ENCODE peak calls at places on chromosomes 16 and 17, in eight cellular contexts. One of them, this sample, is unnamed.

GRCh38 chr17:47823519-47823918 is 1.9 kb upstream of the OSBPL7 start:
- DNase-seq in stimulated activated CD8-positive, alpha-beta memory T cell treated with anti-CD3 and anti-CD28 coated beads, Interleukin-7, amount 100 ng/mL, for 24 hours: no peak
- DNase-seq in HFF-Myc: no peak
- DNase-seq in NCI-H2107: no peak
- DNase-seq in MCF 10A: no peak
- DNase-seq in SJSA1: no peak
- DNase-seq in Kasumi-1: no peak
- DNase-seq in stimulated activated CD4-positive, alpha-beta T cell treated with anti-CD3 and anti-CD28 coated beads, Interleukin-2, amount 100 ng/mL, for 48 hours: no peak
- DNase-seq in this sample: no peak

GRCh38 chr17:56604691-56605090 is 11.2 kb downstream of the NOG start:
- DNase-seq in MCF 10A: no peak
- DNase-seq in SJSA1: no peak
- DNase-seq in Kasumi-1: peak
- DNase-seq in NCI-H2107: no peak
- DNase-seq in HFF-Myc: no peak
- DNase-seq in stimulated activated CD8-positive, alpha-beta memory T cell treated with anti-CD3 and anti-CD28 coated beads, Interleukin-7, amount 100 ng/mL, for 24 hours: no peak
- DNase-seq in stimulated activated CD4-positive, alpha-beta T cell treated with anti-CD3 and anti-CD28 coated beads, Interleukin-2, amount 100 ng/mL, for 48 hours: no peak
- DNase-seq in this sample: no peak

GRCh38 chr16:81413245-81413990 is 31.2 kb upstream of the CMIP start:
- DNase-seq in HFF-Myc: no peak
- DNase-seq in SJSA1: no peak
- DNase-seq in MCF 10A: no peak
- DNase-seq in stimulated activated CD8-positive, alpha-beta memory T cell treated with anti-CD3 and anti-CD28 coated beads, Interleukin-7, amount 100 ng/mL, for 24 hours: no peak
- DNase-seq in Kasumi-1: no peak
- DNase-seq in stimulated activated CD4-positive, alpha-beta T cell treated with anti-CD3 and anti-CD28 coated beads, Interleukin-2, amount 100 ng/mL, for 48 hours: no peak
- DNase-seq in NCI-H2107: no peak
- DNase-seq in this sample: no peak

GRCh38 chr16:76335187-76335974 is 58.2 kb downstream of the CNTNAP4 start:
- DNase-seq in Kasumi-1: no peak
- DNase-seq in stimulated activated CD8-positive, alpha-beta memory T cell treated with anti-CD3 and anti-CD28 coated beads, Interleukin-7, amount 100 ng/mL, for 24 hours: no peak
- DNase-seq in SJSA1: no peak
- DNase-seq in NCI-H2107: no peak
- DNase-seq in HFF-Myc: no peak
- DNase-seq in MCF 10A: peak
- DNase-seq in stimulated activated CD4-positive, alpha-beta T cell treated with anti-CD3 and anti-CD28 coated beads, Interleukin-2, amount 100 ng/mL, for 48 hours: no peak
- DNase-seq in this sample: no peak

GRCh38 chr16:81624718-81625543 is 154.2 kb upstream of the PLCG2 start:
- DNase-seq in SJSA1: no peak
- DNase-seq in stimulated activated CD4-positive, alpha-beta T cell treated with anti-CD3 and anti-CD28 coated beads, Interleukin-2, amount 100 ng/mL, for 48 hours: no peak
- DNase-seq in NCI-H2107: no peak
- DNase-seq in MCF 10A: peak
- DNase-seq in stimulated activated CD8-positive, alpha-beta memory T cell treated with anti-CD3 and anti-CD28 coated beads, Interleukin-7, amount 100 ng/mL, for 24 hours: no peak
- DNase-seq in Kasumi-1: no peak
- DNase-seq in HFF-Myc: no peak
- DNase-seq in this sample: no peak

GRCh38 chr16:81521141-81521626 is 76.6 kb downstream of the CMIP start:
- DNase-seq in HFF-Myc: no peak
- DNase-seq in MCF 10A: no peak
- DNase-seq in stimulated activated CD8-positive, alpha-beta memory T cell treated with anti-CD3 and anti-CD28 coated beads, Interleukin-7, amount 100 ng/mL, for 24 hours: peak
- DNase-seq in stimulated activated CD4-positive, alpha-beta T cell treated with anti-CD3 and anti-CD28 coated beads, Interleukin-2, amount 100 ng/mL, for 48 hours: peak
- DNase-seq in SJSA1: no peak
- DNase-seq in Kasumi-1: no peak
- DNase-seq in NCI-H2107: no peak
- DNase-seq in this sample: no peak

GRCh38 chr16:10514369-10515055 is 65.9 kb downstream of the EMP2 start:
- DNase-seq in NCI-H2107: peak
- DNase-seq in HFF-Myc: no peak
- DNase-seq in stimulated activated CD8-positive, alpha-beta memory T cell treated with anti-CD3 and anti-CD28 coated beads, Interleukin-7, amount 100 ng/mL, for 24 hours: no peak
- DNase-seq in MCF 10A: peak
- DNase-seq in stimulated activated CD4-positive, alpha-beta T cell treated with anti-CD3 and anti-CD28 coated beads, Interleukin-2, amount 100 ng/mL, for 48 hours: peak
- DNase-seq in Kasumi-1: peak
- DNase-seq in SJSA1: peak
- DNase-seq in this sample: no peak

GRCh38 chr16:22023505-22023904 is 15.6 kb downstream of the MOSMO start:
- DNase-seq in HFF-Myc: no peak
- DNase-seq in Kasumi-1: no peak
- DNase-seq in stimulated activated CD4-positive, alpha-beta T cell treated with anti-CD3 and anti-CD28 coated beads, Interleukin-2, amount 100 ng/mL, for 48 hours: no peak
- DNase-seq in SJSA1: no peak
- DNase-seq in MCF 10A: no peak
- DNase-seq in NCI-H2107: no peak
- DNase-seq in stimulated activated CD8-positive, alpha-beta memory T cell treated with anti-CD3 and anti-CD28 coated beads, Interleukin-7, amount 100 ng/mL, for 24 hours: no peak
- DNase-seq in this sample: no peak

GRCh38 chr16:27917953-27918352 is 145.6 kb downstream of the GSG1L start:
- DNase-seq in HFF-Myc: no peak
- DNase-seq in NCI-H2107: no peak
- DNase-seq in MCF 10A: no peak
- DNase-seq in SJSA1: no peak
- DNase-seq in stimulated activated CD8-positive, alpha-beta memory T cell treated with anti-CD3 and anti-CD28 coated beads, Interleukin-7, amount 100 ng/mL, for 24 hours: no peak
- DNase-seq in stimulated activated CD4-positive, alpha-beta T cell treated with anti-CD3 and anti-CD28 coated beads, Interleukin-2, amount 100 ng/mL, for 48 hours: no peak
- DNase-seq in Kasumi-1: no peak
- DNase-seq in this sample: no peak

GRCh38 chr16:75095204-75095621 is 21.4 kb downstream of the LDHD start:
- DNase-seq in stimulated activated CD8-positive, alpha-beta memory T cell treated with anti-CD3 and anti-CD28 coated beads, Interleukin-7, amount 100 ng/mL, for 24 hours: no peak
- DNase-seq in NCI-H2107: no peak
- DNase-seq in stimulated activated CD4-positive, alpha-beta T cell treated with anti-CD3 and anti-CD28 coated beads, Interleukin-2, amount 100 ng/mL, for 48 hours: no peak
- DNase-seq in MCF 10A: no peak
- DNase-seq in SJSA1: no peak
- DNase-seq in Kasumi-1: no peak
- DNase-seq in HFF-Myc: no peak
- DNase-seq in this sample: no peak

GRCh38 chr17:55496094-55496881 is 15.0 kb downstream of the SMIM36 start:
- DNase-seq in stimulated activated CD8-positive, alpha-beta memory T cell treated with anti-CD3 and anti-CD28 coated beads, Interleukin-7, amount 100 ng/mL, for 24 hours: no peak
- DNase-seq in NCI-H2107: no peak
- DNase-seq in MCF 10A: peak
- DNase-seq in stimulated activated CD4-positive, alpha-beta T cell treated with anti-CD3 and anti-CD28 coated beads, Interleukin-2, amount 100 ng/mL, for 48 hours: no peak
- DNase-seq in Kasumi-1: peak
- DNase-seq in SJSA1: no peak
- DNase-seq in HFF-Myc: no peak
- DNase-seq in this sample: no peak

GRCh38 chr17:6358131-6358530 is 76.8 kb downstream of the AIPL1 start:
- DNase-seq in Kasumi-1: no peak
- DNase-seq in stimulated activated CD4-positive, alpha-beta T cell treated with anti-CD3 and anti-CD28 coated beads, Interleukin-2, amount 100 ng/mL, for 48 hours: no peak
- DNase-seq in NCI-H2107: no peak
- DNase-seq in MCF 10A: no peak
- DNase-seq in SJSA1: no peak
- DNase-seq in stimulated activated CD8-positive, alpha-beta memory T cell treated with anti-CD3 and anti-CD28 coated beads, Interleukin-7, amount 100 ng/mL, for 24 hours: no peak
- DNase-seq in HFF-Myc: no peak
- DNase-seq in this sample: no peak

GRCh38 chr17:66412857-66413563 is 110.6 kb downstream of the PRKCA start:
- DNase-seq in NCI-H2107: no peak
- DNase-seq in MCF 10A: no peak
- DNase-seq in SJSA1: no peak
- DNase-seq in HFF-Myc: no peak
- DNase-seq in stimulated activated CD8-positive, alpha-beta memory T cell treated with anti-CD3 and anti-CD28 coated beads, Interleukin-7, amount 100 ng/mL, for 24 hours: no peak
- DNase-seq in Kasumi-1: no peak
- DNase-seq in stimulated activated CD4-positive, alpha-beta T cell treated with anti-CD3 and anti-CD28 coated beads, Interleukin-2, amount 100 ng/mL, for 48 hours: no peak
- DNase-seq in this sample: no peak

GRCh38 chr17:14205992-14206461 is 30.6 kb downstream of the CDRT15 start:
- DNase-seq in NCI-H2107: peak
- DNase-seq in SJSA1: no peak
- DNase-seq in HFF-Myc: no peak
- DNase-seq in MCF 10A: peak
- DNase-seq in stimulated activated CD4-positive, alpha-beta T cell treated with anti-CD3 and anti-CD28 coated beads, Interleukin-2, amount 100 ng/mL, for 48 hours: no peak
- DNase-seq in stimulated activated CD8-positive, alpha-beta memory T cell treated with anti-CD3 and anti-CD28 coated beads, Interleukin-7, amount 100 ng/mL, for 24 hours: peak
- DNase-seq in Kasumi-1: no peak
- DNase-seq in this sample: no peak

GRCh38 chr16:78390828-78391227 is 291.4 kb downstream of the WWOX start:
- DNase-seq in MCF 10A: no peak
- DNase-seq in NCI-H2107: no peak
- DNase-seq in HFF-Myc: no peak
- DNase-seq in stimulated activated CD4-positive, alpha-beta T cell treated with anti-CD3 and anti-CD28 coated beads, Interleukin-2, amount 100 ng/mL, for 48 hours: no peak
- DNase-seq in SJSA1: no peak
- DNase-seq in stimulated activated CD8-positive, alpha-beta memory T cell treated with anti-CD3 and anti-CD28 coated beads, Interleukin-7, amount 100 ng/mL, for 24 hours: no peak
- DNase-seq in Kasumi-1: no peak
- DNase-seq in this sample: no peak

GRCh38 chr17:41171881-41172280 is 3.9 kb upstream of the KRTAP4-3 start:
- DNase-seq in MCF 10A: no peak
- DNase-seq in NCI-H2107: no peak
- DNase-seq in Kasumi-1: no peak
- DNase-seq in SJSA1: no peak
- DNase-seq in stimulated activated CD4-positive, alpha-beta T cell treated with anti-CD3 and anti-CD28 coated beads, Interleukin-2, amount 100 ng/mL, for 48 hours: no peak
- DNase-seq in stimulated activated CD8-positive, alpha-beta memory T cell treated with anti-CD3 and anti-CD28 coated beads, Interleukin-7, amount 100 ng/mL, for 24 hours: no peak
- DNase-seq in HFF-Myc: no peak
- DNase-seq in this sample: no peak

GRCh38 chr17:31462261-31462660 is 70.8 kb downstream of the RAB11FIP4 start:
- DNase-seq in SJSA1: no peak
- DNase-seq in NCI-H2107: no peak
- DNase-seq in stimulated activated CD8-positive, alpha-beta memory T cell treated with anti-CD3 and anti-CD28 coated beads, Interleukin-7, amount 100 ng/mL, for 24 hours: no peak
- DNase-seq in Kasumi-1: no peak
- DNase-seq in stimulated activated CD4-positive, alpha-beta T cell treated with anti-CD3 and anti-CD28 coated beads, Interleukin-2, amount 100 ng/mL, for 48 hours: no peak
- DNase-seq in MCF 10A: no peak
- DNase-seq in HFF-Myc: no peak
- DNase-seq in this sample: no peak

GRCh38 chr17:16419929-16420271 is 4.5 kb downstream of the TRPV2 start:
- DNase-seq in SJSA1: peak
- DNase-seq in NCI-H2107: no peak
- DNase-seq in stimulated activated CD8-positive, alpha-beta memory T cell treated with anti-CD3 and anti-CD28 coated beads, Interleukin-7, amount 100 ng/mL, for 24 hours: no peak
- DNase-seq in Kasumi-1: no peak
- DNase-seq in HFF-Myc: no peak
- DNase-seq in stimulated activated CD4-positive, alpha-beta T cell treated with anti-CD3 and anti-CD28 coated beads, Interleukin-2, amount 100 ng/mL, for 48 hours: no peak
- DNase-seq in MCF 10A: peak
- DNase-seq in this sample: peak

GRCh38 chr17:62628845-62629555 is 1.5 kb downstream of the MRC2 start:
- DNase-seq in HFF-Myc: no peak
- DNase-seq in SJSA1: peak
- DNase-seq in Kasumi-1: no peak
- DNase-seq in stimulated activated CD8-positive, alpha-beta memory T cell treated with anti-CD3 and anti-CD28 coated beads, Interleukin-7, amount 100 ng/mL, for 24 hours: no peak
- DNase-seq in MCF 10A: no peak
- DNase-seq in NCI-H2107: no peak
- DNase-seq in stimulated activated CD4-positive, alpha-beta T cell treated with anti-CD3 and anti-CD28 coated beads, Interleukin-2, amount 100 ng/mL, for 48 hours: no peak
- DNase-seq in this sample: no peak

GRCh38 chr17:32590974-32591373 is 104.2 kb downstream of the CDK5R1 start:
- DNase-seq in HFF-Myc: no peak
- DNase-seq in stimulated activated CD4-positive, alpha-beta T cell treated with anti-CD3 and anti-CD28 coated beads, Interleukin-2, amount 100 ng/mL, for 48 hours: no peak
- DNase-seq in stimulated activated CD8-positive, alpha-beta memory T cell treated with anti-CD3 and anti-CD28 coated beads, Interleukin-7, amount 100 ng/mL, for 24 hours: no peak
- DNase-seq in Kasumi-1: no peak
- DNase-seq in SJSA1: no peak
- DNase-seq in MCF 10A: no peak
- DNase-seq in NCI-H2107: peak
- DNase-seq in this sample: no peak

GRCh38 chr17:83193336-83194188 is 114.2 kb downstream of the METRNL start:
- DNase-seq in Kasumi-1: peak
- DNase-seq in stimulated activated CD4-positive, alpha-beta T cell treated with anti-CD3 and anti-CD28 coated beads, Interleukin-2, amount 100 ng/mL, for 48 hours: peak
- DNase-seq in MCF 10A: no peak
- DNase-seq in SJSA1: no peak
- DNase-seq in NCI-H2107: no peak
- DNase-seq in HFF-Myc: no peak
- DNase-seq in stimulated activated CD8-positive, alpha-beta memory T cell treated with anti-CD3 and anti-CD28 coated beads, Interleukin-7, amount 100 ng/mL, for 24 hours: no peak
- DNase-seq in this sample: no peak

GRCh38 chr17:21039839-21040575 is 2.8 kb downstream of the USP22 start:
- DNase-seq in Kasumi-1: no peak
- DNase-seq in HFF-Myc: no peak
- DNase-seq in NCI-H2107: no peak
- DNase-seq in stimulated activated CD4-positive, alpha-beta T cell treated with anti-CD3 and anti-CD28 coated beads, Interleukin-2, amount 100 ng/mL, for 48 hours: peak
- DNase-seq in stimulated activated CD8-positive, alpha-beta memory T cell treated with anti-CD3 and anti-CD28 coated beads, Interleukin-7, amount 100 ng/mL, for 24 hours: no peak
- DNase-seq in MCF 10A: peak
- DNase-seq in SJSA1: peak
- DNase-seq in this sample: no peak

GRCh38 chr17:21019976-21020575 is 22.7 kb downstream of the USP22 start:
- DNase-seq in stimulated activated CD4-positive, alpha-beta T cell treated with anti-CD3 and anti-CD28 coated beads, Interleukin-2, amount 100 ng/mL, for 48 hours: no peak
- DNase-seq in stimulated activated CD8-positive, alpha-beta memory T cell treated with anti-CD3 and anti-CD28 coated beads, Interleukin-7, amount 100 ng/mL, for 24 hours: no peak
- DNase-seq in HFF-Myc: no peak
- DNase-seq in SJSA1: no peak
- DNase-seq in Kasumi-1: peak
- DNase-seq in MCF 10A: no peak
- DNase-seq in NCI-H2107: no peak
- DNase-seq in this sample: no peak

GRCh38 chr16:67399749-67400704 is 6.7 kb upstream of the TPPP3 start:
- DNase-seq in SJSA1: no peak
- DNase-seq in HFF-Myc: no peak
- DNase-seq in stimulated activated CD8-positive, alpha-beta memory T cell treated with anti-CD3 and anti-CD28 coated beads, Interleukin-7, amount 100 ng/mL, for 24 hours: no peak
- DNase-seq in MCF 10A: no peak
- DNase-seq in Kasumi-1: no peak
- DNase-seq in NCI-H2107: peak
- DNase-seq in stimulated activated CD4-positive, alpha-beta T cell treated with anti-CD3 and anti-CD28 coated beads, Interleukin-2, amount 100 ng/mL, for 48 hours: no peak
- DNase-seq in this sample: no peak

GRCh38 chr17:29909604-29910003 is 20.4 kb downstream of the SSH2 start:
- DNase-seq in stimulated activated CD8-positive, alpha-beta memory T cell treated with anti-CD3 and anti-CD28 coated beads, Interleukin-7, amount 100 ng/mL, for 24 hours: no peak
- DNase-seq in NCI-H2107: no peak
- DNase-seq in SJSA1: no peak
- DNase-seq in stimulated activated CD4-positive, alpha-beta T cell treated with anti-CD3 and anti-CD28 coated beads, Interleukin-2, amount 100 ng/mL, for 48 hours: no peak
- DNase-seq in HFF-Myc: no peak
- DNase-seq in Kasumi-1: no peak
- DNase-seq in MCF 10A: no peak
- DNase-seq in this sample: no peak

GRCh38 chr17:75878174-75878998 is at the start of gene TRIM47:
- DNase-seq in Kasumi-1: peak
- DNase-seq in stimulated activated CD4-positive, alpha-beta T cell treated with anti-CD3 and anti-CD28 coated beads, Interleukin-2, amount 100 ng/mL, for 48 hours: no peak
- DNase-seq in stimulated activated CD8-positive, alpha-beta memory T cell treated with anti-CD3 and anti-CD28 coated beads, Interleukin-7, amount 100 ng/mL, for 24 hours: no peak
- DNase-seq in MCF 10A: peak
- DNase-seq in HFF-Myc: no peak
- DNase-seq in SJSA1: peak
- DNase-seq in NCI-H2107: no peak
- DNase-seq in this sample: peak

GRCh38 chr17:4643676-4644075 is 2.2 kb upstream of the ALOX15 start:
- DNase-seq in stimulated activated CD4-positive, alpha-beta T cell treated with anti-CD3 and anti-CD28 coated beads, Interleukin-2, amount 100 ng/mL, for 48 hours: no peak
- DNase-seq in NCI-H2107: no peak
- DNase-seq in Kasumi-1: no peak
- DNase-seq in stimulated activated CD8-positive, alpha-beta memory T cell treated with anti-CD3 and anti-CD28 coated beads, Interleukin-7, amount 100 ng/mL, for 24 hours: no peak
- DNase-seq in HFF-Myc: no peak
- DNase-seq in MCF 10A: no peak
- DNase-seq in SJSA1: no peak
- DNase-seq in this sample: no peak

GRCh38 chr17:58344047-58344790 is 7.8 kb downstream of the SUPT4H1 start:
- DNase-seq in HFF-Myc: no peak
- DNase-seq in Kasumi-1: peak
- DNase-seq in stimulated activated CD8-positive, alpha-beta memory T cell treated with anti-CD3 and anti-CD28 coated beads, Interleukin-7, amount 100 ng/mL, for 24 hours: no peak
- DNase-seq in SJSA1: no peak
- DNase-seq in MCF 10A: no peak
- DNase-seq in NCI-H2107: no peak
- DNase-seq in stimulated activated CD4-positive, alpha-beta T cell treated with anti-CD3 and anti-CD28 coated beads, Interleukin-2, amount 100 ng/mL, for 48 hours: peak
- DNase-seq in this sample: no peak

GRCh38 chr17:77490361-77491183 is 349.8 kb downstream of the SEC14L1 start:
- DNase-seq in NCI-H2107: no peak
- DNase-seq in HFF-Myc: no peak
- DNase-seq in stimulated activated CD8-positive, alpha-beta memory T cell treated with anti-CD3 and anti-CD28 coated beads, Interleukin-7, amount 100 ng/mL, for 24 hours: no peak
- DNase-seq in SJSA1: no peak
- DNase-seq in MCF 10A: no peak
- DNase-seq in Kasumi-1: no peak
- DNase-seq in stimulated activated CD4-positive, alpha-beta T cell treated with anti-CD3 and anti-CD28 coated beads, Interleukin-2, amount 100 ng/mL, for 48 hours: no peak
- DNase-seq in this sample: no peak

GRCh38 chr16:4057439-4057877 is 58.8 kb downstream of the ADCY9 start:
- DNase-seq in SJSA1: no peak
- DNase-seq in MCF 10A: no peak
- DNase-seq in Kasumi-1: no peak
- DNase-seq in stimulated activated CD8-positive, alpha-beta memory T cell treated with anti-CD3 and anti-CD28 coated beads, Interleukin-7, amount 100 ng/mL, for 24 hours: no peak
- DNase-seq in NCI-H2107: no peak
- DNase-seq in stimulated activated CD4-positive, alpha-beta T cell treated with anti-CD3 and anti-CD28 coated beads, Interleukin-2, amount 100 ng/mL, for 48 hours: no peak
- DNase-seq in HFF-Myc: no peak
- DNase-seq in this sample: no peak

GRCh38 chr16:81514568-81515258 is 70.1 kb downstream of the CMIP start:
- DNase-seq in HFF-Myc: no peak
- DNase-seq in SJSA1: no peak
- DNase-seq in stimulated activated CD8-positive, alpha-beta memory T cell treated with anti-CD3 and anti-CD28 coated beads, Interleukin-7, amount 100 ng/mL, for 24 hours: no peak
- DNase-seq in stimulated activated CD4-positive, alpha-beta T cell treated with anti-CD3 and anti-CD28 coated beads, Interleukin-2, amount 100 ng/mL, for 48 hours: no peak
- DNase-seq in Kasumi-1: no peak
- DNase-seq in MCF 10A: no peak
- DNase-seq in NCI-H2107: no peak
- DNase-seq in this sample: no peak

This sample was measured in GOT3.